ENCODE peak calls at places on chromosomes 4 and X, in ten cellular contexts. U is Ammon's horn; C is CD8-positive, alpha-beta memory T cell; O is tibial nerve; F is occipital lobe; S is NCI-H460; K is NCI-H1092 treated with DMSO at 0.1 percent for 48 hours; P is HTR-8/SVneo; T is fibroblast of lung; X is Caco-2. M is an unnamed sample.

GRCh38 chrX:110675866-110676265 is 119.8 kb downstream of the CHRDL1 start:
- DNase-seq in U (no peak), C (no peak), O (no peak), F (no peak), S (no peak), K (no peak), P (no peak), T (no peak), X (no peak), M (no peak)

GRCh38 chr4:7001271-7001670 is 41.9 kb upstream of the TADA2B start:
- DNase-seq in U (no peak), C (no peak), O (no peak), F (no peak), S (no peak), K (no peak), P (no peak), T (no peak), X (no peak), M (no peak)

GRCh38 chr4:149584703-149585102 is 230.9 kb downstream of the IQCM start:
- DNase-seq in U (no peak), C (no peak), O (no peak), F (no peak), S (no peak), K (no peak), P (no peak), T (no peak), X (no peak), M (no peak)

GRCh38 chrX:129759576-129760061 is 20.1 kb upstream of the SASH3 start:
- DNase-seq in U (peak; percentile 72), C (peak; percentile 66), O (peak; percentile 32), F (peak; percentile 4), S (no peak), K (peak; percentile 13), P (no peak), T (peak; percentile 88), X (peak; percentile 14), M (peak; percentile 1)

GRCh38 chr4:125011646-125012045 is 299.1 kb upstream of the ANKRD50 start:
- DNase-seq in U (no peak), C (no peak), O (no peak), F (no peak), S (no peak), K (no peak), P (no peak), T (no peak), X (no peak), M (no peak)

GRCh38 chrX:110413727-110414124 is 55.1 kb downstream of the RTL9 start:
- DNase-seq in U (no peak), C (no peak), O (no peak), F (no peak), S (no peak), K (no peak), P (no peak), T (no peak), X (no peak), M (no peak)

GRCh38 chr4:47500776-47501175 is 15.7 kb downstream of the ATP10D start:
- DNase-seq in U (no peak), C (no peak), O (no peak), F (no peak), S (no peak), K (no peak), P (no peak), T (no peak), X (no peak), M (no peak)

GRCh38 chr4:183254162-183254561 is 65.9 kb downstream of the CLDN22 start:
- DNase-seq in U (no peak), C (no peak), O (no peak), F (no peak), S (no peak), K (no peak), P (no peak), T (no peak), X (no peak), M (no peak)

GRCh38 chr4:16136321-16136720 is 52.5 kb upstream of the PROM1 start:
- DNase-seq in U (no peak), C (no peak), O (no peak), F (no peak), S (no peak), K (no peak), P (no peak), T (no peak), X (no peak), M (no peak)

GRCh38 chrX:134599173-134599914 is 58.9 kb downstream of the PLAC1 start:
- DNase-seq in U (no peak), C (no peak), O (peak; percentile 32), F (no peak), S (no peak), K (no peak), P (no peak), T (peak; percentile 71), X (no peak), M (no peak)

GRCh38 chr4:150237110-150237852 is 159.0 kb downstream of the DCLK2 start:
- DNase-seq in U (no peak), C (no peak), O (no peak), F (no peak), S (peak; percentile 82), K (no peak), P (peak; percentile 54), T (peak; percentile 97), X (no peak), M (no peak)

GRCh38 chr4:185625503-185625902 is 90.2 kb upstream of the PDLIM3 start:
- DNase-seq in U (no peak), C (no peak), O (no peak), F (no peak), S (no peak), K (no peak), P (no peak), T (no peak), X (no peak), M (no peak)

GRCh38 chr4:18869166-18869565 is 847.6 kb upstream of the LCORL start:
- DNase-seq in U (peak; percentile 35), C (no peak), O (no peak), F (no peak), S (no peak), K (no peak), P (no peak), T (no peak), X (no peak), M (no peak)

GRCh38 chr4:8085491-8086479 is 72.8 kb downstream of the ABLIM2 start:
- DNase-seq in U (no peak), C (no peak), O (no peak), F (no peak), S (no peak), K (no peak), P (no peak), T (no peak), X (peak; percentile 46), M (no peak)

M was measured in effector CD8-positive, alpha-beta T cell.